ENCODE peak calls at places on chromosome 16, in four cellular contexts. K is heart left ventricle, V is ascending aorta, S is breast epithelium. B is an unnamed sample.

GRCh38 chr16:84194470-84195200 is 3.7 kb downstream of the ADAD2 start:
- DNase-seq in K (no peak), V (no peak), S (no peak), B (no peak)

GRCh38 chr16:3256876-3257465 is 538 bp upstream of the MEFV start:
- DNase-seq in K (no peak), V (no peak), S (no peak), B (no peak)

GRCh38 chr16:48011466-48011865 is 144.3 kb downstream of the ABCC12 start:
- DNase-seq in K (no peak), V (no peak), S (no peak), B (no peak)

GRCh38 chr16:66480265-66481080 is 53.4 kb downstream of the BEAN1 start:
- DNase-seq in K (no peak), V (no peak), S (no peak), B (peak; percentile 38)

GRCh38 chr16:27365142-27366089 is 36.6 kb upstream of the IL21R start:
- DNase-seq in K (no peak), V (no peak), S (no peak), B (no peak)

GRCh38 chr16:87601322-87602004 is 845 bp upstream of the JPH3 start:
- DNase-seq in K (no peak), V (no peak), S (no peak), B (no peak)

GRCh38 chr16:85089485-85089884 is 22.8 kb downstream of the CIBAR2 start:
- DNase-seq in K (no peak), V (no peak), S (peak; percentile 81), B (no peak)

GRCh38 chr16:84593825-84594724 is 23.8 kb downstream of the COTL1 start:
- DNase-seq in K (peak; percentile 77), V (peak; percentile 42), S (no peak), B (no peak)

GRCh38 chr16:8849411-8850011 is 19.3 kb downstream of the CARHSP1 start:
- DNase-seq in K (no peak), V (no peak), S (no peak), B (no peak)

GRCh38 chr16:67269766-67270165 is 9.6 kb upstream of the PLEKHG4 start:
- DNase-seq in K (peak; percentile 33), V (no peak), S (no peak), B (no peak)

GRCh38 chr16:16144416-16144815 is 78.9 kb downstream of the ABCC6 start:
- DNase-seq in K (no peak), V (no peak), S (peak; percentile 33), B (no peak)

GRCh38 chr16:46830417-46830901 is 521 bp downstream of the C16orf87 start:
- DNase-seq in K (peak; percentile 71), V (no peak), S (no peak), B (no peak)

GRCh38 chr16:20348365-20349185 is 3.9 kb downstream of the UMOD start:
- DNase-seq in K (no peak), V (no peak), S (no peak), B (no peak)

GRCh38 chr16:66427871-66428681 is 981 bp downstream of the BEAN1 start:
- DNase-seq in K (peak; percentile 66), V (no peak), S (no peak), B (peak; percentile 45)

GRCh38 chr16:78976212-78976611 is 624.3 kb downstream of the MAF start:
- DNase-seq in K (no peak), V (no peak), S (no peak), B (no peak)

GRCh38 chr16:79411357-79411756 is 189.2 kb downstream of the MAF start:
- DNase-seq in K (no peak), V (no peak), S (no peak), B (no peak)

GRCh38 chr16:69310479-69311114 is 553 bp upstream of the VPS4A start:
- DNase-seq in K (no peak), V (no peak), S (no peak), B (no peak)

GRCh38 chr16:49858200-49859129 is 2.6 kb upstream of the ZNF423 start:
- DNase-seq in K (peak; percentile 82), V (no peak), S (no peak), B (peak; percentile 70)

GRCh38 chr16:74623214-74623842 is 16.4 kb upstream of the GLG1 start:
- DNase-seq in K (no peak), V (no peak), S (no peak), B (no peak)

GRCh38 chr16:8725513-8726178 is 51.2 kb downstream of the ABAT start:
- DNase-seq in K (no peak), V (no peak), S (no peak), B (no peak)

GRCh38 chr16:79850348-79850747 is 249.8 kb upstream of the MAF start:
- DNase-seq in K (no peak), V (no peak), S (peak; percentile 43), B (no peak)

GRCh38 chr16:666572-666971 is 1.4 kb upstream of the RHOT2 start:
- DNase-seq in K (no peak), V (no peak), S (no peak), B (no peak)

GRCh38 chr16:47916266-47916665 is 239.5 kb downstream of the ABCC12 start:
- DNase-seq in K (no peak), V (no peak), S (no peak), B (no peak)

GRCh38 chr16:64964126-64964540 is 157.7 kb downstream of the CDH11 start:
- DNase-seq in K (no peak), V (no peak), S (no peak), B (no peak)

GRCh38 chr16:84497418-84497817 is 7.0 kb downstream of the MEAK7 start:
- DNase-seq in K (no peak), V (no peak), S (no peak), B (no peak)

GRCh38 chr16:66996324-66996982 is 8.1 kb downstream of the CES4A start:
- DNase-seq in K (no peak), V (peak; percentile 43), S (peak; percentile 51), B (no peak)

GRCh38 chr16:23025692-23026305 is 123.5 kb downstream of the USP31 start:
- DNase-seq in K (no peak), V (no peak), S (no peak), B (no peak)

GRCh38 chr16:83715217-83715920 is 92.4 kb upstream of the HSBP1 start:
- DNase-seq in K (no peak), V (no peak), S (no peak), B (no peak)

GRCh38 chr16:588639-588888 is 1.3 kb upstream of the RAB40C start:
- DNase-seq in K (peak; percentile 67), V (no peak), S (no peak), B (no peak)

GRCh38 chr16:68404736-68405345 is 43.5 kb downstream of the SMPD3 start:
- DNase-seq in K (no peak), V (no peak), S (peak; percentile 20), B (no peak)

GRCh38 chr16:64982581-64982980 is 139.3 kb downstream of the CDH11 start:
- DNase-seq in K (no peak), V (no peak), S (no peak), B (no peak)

GRCh38 chr16:20799599-20799998 is 6.7 kb downstream of the ERI2 start:
- DNase-seq in K (no peak), V (no peak), S (no peak), B (no peak)

GRCh38 chr16:67206838-67207115 is 7.8 kb downstream of the ELMO3 start:
- DNase-seq in K (peak; percentile 27), V (no peak), S (no peak), B (no peak)

GRCh38 chr16:89090182-89090630 is 3.4 kb upstream of the ACSF3 start:
- DNase-seq in K (peak; percentile 48), V (no peak), S (no peak), B (no peak)

GRCh38 chr16:75929056-75929455 is 202.8 kb upstream of the CPHXL start:
- DNase-seq in K (no peak), V (no peak), S (no peak), B (no peak)

GRCh38 chr16:58507195-58507962 is 7.4 kb downstream of the NDRG4 start:
- DNase-seq in K (no peak), V (no peak), S (no peak), B (no peak)
- TF ChIP-seq CTCF in K (no peak), V (no peak), S (no peak), B (no peak)

DNA sequence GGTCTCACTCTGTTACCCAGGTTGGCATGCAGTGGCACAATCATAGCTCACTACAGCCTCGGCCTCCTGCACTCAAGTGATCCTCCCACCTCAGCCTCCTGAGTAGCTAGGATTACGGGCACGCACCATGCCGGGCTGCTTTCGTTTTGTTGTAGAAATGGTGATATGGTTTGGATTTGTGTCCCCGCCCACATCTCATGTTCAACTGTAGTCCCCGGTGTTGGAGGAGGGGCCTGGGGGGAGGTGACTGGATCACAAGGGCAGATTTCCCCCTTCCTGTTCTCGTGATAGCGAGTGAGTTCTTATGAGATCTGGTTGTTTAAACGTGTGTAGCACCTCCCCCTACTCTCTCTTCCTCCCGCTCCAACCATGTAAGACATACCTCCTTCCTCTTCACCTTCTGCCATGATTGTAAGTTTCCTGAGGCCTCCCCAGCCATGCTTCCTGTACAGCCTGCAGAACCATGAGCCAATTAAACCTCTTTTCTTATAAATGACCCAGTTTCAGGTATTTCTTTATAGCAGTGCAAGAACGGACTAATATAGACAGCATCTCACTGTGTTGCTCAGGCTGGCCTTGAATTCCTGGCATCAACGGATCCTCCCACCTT is 6.0 kb downstream of the PDZD9 start:
- DNase-seq in K (no peak), V (no peak), S (no peak), B (no peak)
- TF ChIP-seq CTCF in K (no peak), V (no peak), S (no peak), B (no peak)

DNA sequence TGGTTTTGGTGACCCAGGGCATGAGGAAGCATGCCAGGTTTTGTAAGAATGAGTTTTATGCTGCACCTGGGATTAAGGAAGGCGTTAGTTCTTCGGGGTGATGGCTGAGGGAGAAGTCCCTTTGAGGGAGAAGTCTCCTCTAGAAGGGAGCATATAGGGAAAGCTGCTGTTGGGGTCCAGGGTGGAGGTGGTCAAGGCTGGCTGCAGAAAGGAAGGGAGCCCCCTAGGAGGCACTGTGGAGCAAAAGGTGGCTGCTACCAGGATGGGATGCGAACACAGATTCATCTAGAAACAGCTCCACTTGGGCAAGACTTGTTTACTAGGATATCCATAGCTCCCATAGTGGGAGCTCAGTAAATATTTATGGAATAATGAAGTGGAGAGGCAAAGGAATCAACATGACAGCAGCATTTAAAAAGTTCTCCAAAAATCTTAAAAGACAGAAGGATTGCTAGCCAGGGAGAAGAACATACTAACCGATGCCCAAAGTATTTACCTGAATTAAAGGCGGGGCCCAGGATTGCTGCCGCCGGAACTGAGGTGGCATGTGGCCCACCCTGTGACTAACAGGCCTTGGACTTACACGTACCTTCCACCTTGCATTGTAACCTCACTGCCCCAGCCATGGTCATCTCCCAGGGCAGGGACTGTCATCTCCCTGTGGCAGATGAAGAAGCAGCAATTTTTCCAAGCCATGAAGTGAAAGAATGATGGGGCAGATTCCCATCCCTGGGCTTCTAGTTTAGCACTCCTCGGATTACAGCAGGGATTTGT is 7.1 kb upstream of the LPCAT2 start:
- DNase-seq in K (no peak), V (no peak), S (no peak), B (no peak)
- TF ChIP-seq CTCF in K (peak; percentile 25), V (no peak), S (no peak), B (no peak)

GRCh38 chr16:58345574-58346354 is 46.5 kb upstream of the GINS3 start:
- DNase-seq in K (no peak), V (no peak), S (no peak), B (no peak)
- TF ChIP-seq CTCF in K (peak; percentile 41), V (no peak), S (no peak), B (peak; percentile 41)

GRCh38 chr16:4338125-4338582 is 13.0 kb downstream of the PAM16 start:
- DNase-seq in K (no peak), V (no peak), S (no peak), B (no peak)
- TF ChIP-seq CTCF in K (no peak), V (no peak), S (no peak), B (no peak)

B was measured in mesothelial cell of epicardium.